ENCODE peak calls at places on chromosomes 2 and 18, in four cellular contexts. F, L, R and E are unnamed samples.

GRCh38 chr2:42009657-42010580 is 37.9 kb upstream of the PKDCC start:
- DNase-seq in R (no peak), F (no peak), L (no peak), E (no peak)

GRCh38 chr18:80044072-80044471 is 9.8 kb downstream of the RBFA start:
- DNase-seq in F (no peak), R (no peak), L (no peak), E (no peak)

GRCh38 chr2:172021955-172022354 is 22.2 kb downstream of the METAP1D start:
- DNase-seq in L (no peak), F (peak; percentile 49), R (no peak), E (no peak)

GRCh38 chr2:128666596-128666995 is 347.9 kb upstream of the HS6ST1 start:
- DNase-seq in F (no peak), R (no peak), L (no peak), E (no peak)

GRCh38 chr18:57705011-57705410 is 83.4 kb upstream of the NARS1 start:
- DNase-seq in R (no peak), L (no peak), F (no peak), E (no peak)

GRCh38 chr2:200615247-200615646 is 29.4 kb downstream of the AOX1 start:
- DNase-seq in R (peak; percentile 78), F (peak; percentile 85), L (no peak), E (no peak)

GRCh38 chr18:37084912-37085311 is 256.0 kb downstream of the KIAA1328 start:
- DNase-seq in R (no peak), F (no peak), L (no peak), E (no peak)

GRCh38 chr2:26018184-26018716 is 15.6 kb upstream of the RAB10 start:
- DNase-seq in R (peak; percentile 97), F (peak; percentile 88), L (peak; percentile 50), E (no peak)

GRCh38 chr2:11512431-11512830 is 21.4 kb upstream of the GREB1 start:
- DNase-seq in R (no peak), L (no peak), F (no peak), E (no peak)

GRCh38 chr2:118320640-118321039 is 232.4 kb downstream of the INSIG2 start:
- DNase-seq in F (no peak), L (no peak), R (no peak), E (no peak)

GRCh38 chr2:179773986-179774385 is 87.4 kb downstream of the ZNF385B start:
- DNase-seq in F (no peak), R (no peak), L (no peak), E (no peak)

GRCh38 chr2:174004900-174005605 is 39.9 kb upstream of the SP3 start:
- DNase-seq in L (no peak), F (peak; percentile 82), R (peak; percentile 86), E (no peak)

GRCh38 chr2:38116762-38117161 is 40.8 kb upstream of the CYP1B1 start:
- DNase-seq in F (peak; percentile 79), R (peak; percentile 92), L (no peak), E (no peak)

GRCh38 chr18:21933931-21934765 is 193.6 kb downstream of the MIB1 start:
- DNase-seq in L (no peak), R (no peak), F (no peak), E (no peak)

GRCh38 chr2:159029936-159030335 is 61.5 kb downstream of the TANC1 start:
- DNase-seq in R (no peak), L (no peak), F (no peak), E (no peak)

GRCh38 chr2:54556659-54557121 is 100.6 kb downstream of the SPTBN1 start:
- DNase-seq in F (peak; percentile 75), R (no peak), L (peak; percentile 38), E (no peak)

GRCh38 chr18:65227970-65228369 is 522.8 kb upstream of the CDH7 start:
- DNase-seq in R (no peak), L (no peak), F (no peak), E (no peak)

GRCh38 chr2:100036020-100036419 is 106.4 kb downstream of the AFF3 start:
- DNase-seq in R (no peak), F (no peak), L (no peak), E (no peak)

GRCh38 chr18:29154196-29154757 is 977.3 kb upstream of the CDH2 start:
- DNase-seq in R (peak; percentile 71), F (peak; percentile 53), L (no peak), E (peak; percentile 10)

GRCh38 chr2:22274611-22275010 is 1110.4 kb upstream of the KLHL29 start:
- DNase-seq in L (no peak), R (no peak), F (no peak), E (no peak)

GRCh38 chr2:189685540-189686229 is 11.2 kb downstream of the ANKAR start:
- DNase-seq in R (peak; percentile 30), F (peak; percentile 67), L (peak; percentile 45), E (peak; percentile 14)

DNA sequence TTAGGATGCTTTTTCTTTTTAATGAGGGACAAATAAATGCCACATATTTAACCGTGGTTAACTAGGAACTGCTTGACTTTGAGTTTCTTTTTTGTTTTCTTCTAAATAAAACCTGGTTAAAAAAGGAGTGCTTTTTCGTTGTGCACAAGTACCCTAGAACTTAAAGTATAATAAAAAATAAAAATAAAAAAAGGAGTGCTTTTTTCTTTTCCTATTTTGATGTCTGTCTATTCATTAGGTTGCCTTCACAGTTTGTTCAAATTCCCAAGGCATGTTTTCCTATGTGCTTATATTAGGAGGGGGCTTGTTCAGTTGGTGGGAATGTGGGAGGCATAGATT is 4.4 kb downstream of the FOSL2 start:
- DNase-seq in L (no peak), R (no peak), F (no peak), E (no peak)
- H3K4me3 ChIP-seq in L (peak overlapping the region; percentile 71), R (peak overlapping the region; percentile 63), F (peak overlapping the region; percentile 99), E (peak overlapping the region; percentile 91)

DNA sequence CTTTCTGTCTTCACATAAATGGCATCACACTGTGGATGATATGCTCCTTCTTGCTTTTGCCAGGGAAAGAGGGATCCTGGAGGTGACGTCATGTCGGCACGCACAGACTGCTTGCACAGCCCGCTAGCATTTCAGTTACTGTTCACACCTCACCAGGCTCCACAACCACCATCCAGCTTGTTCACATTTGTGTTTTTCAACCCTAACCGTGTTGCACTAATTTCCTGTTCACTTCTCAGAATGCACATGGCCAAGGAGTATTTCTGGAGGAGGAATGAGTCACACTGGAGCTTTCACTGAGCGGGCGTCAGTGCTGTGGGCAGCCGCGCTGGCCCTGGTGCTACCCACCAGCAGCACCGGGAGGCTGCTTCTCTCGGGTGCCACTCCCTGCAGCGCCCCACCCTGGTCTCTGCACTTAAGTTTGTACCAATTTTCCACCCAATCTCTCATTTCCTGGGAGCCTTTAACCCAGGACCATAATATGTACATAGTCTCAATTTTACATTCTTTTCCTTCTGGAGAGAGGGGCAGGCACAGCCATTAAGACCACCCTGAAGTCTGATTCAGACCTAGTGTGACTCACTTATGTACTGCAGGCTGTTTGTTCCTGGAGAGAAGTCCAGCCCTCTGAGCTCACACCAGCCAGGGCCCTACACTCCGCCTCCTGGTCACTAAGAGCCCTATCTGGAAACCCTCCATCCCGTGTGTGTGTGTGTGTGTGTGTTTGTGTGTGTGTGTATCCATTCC is 65.1 kb downstream of the MBP start:
- DNase-seq in F (peak; percentile 94), R (peak; percentile 78), L (peak; percentile 74), E (no peak)
- TF ChIP-seq CTCF in F (peak; percentile 18), R (no peak), L (no peak), E (no peak)

GRCh38 chr2:152166633-152167032 is 8.9 kb downstream of the STAM2 start:
- DNase-seq in R (no peak), L (no peak), F (peak; percentile 33), E (no peak)

GRCh38 chr2:152165780-152166179 is 9.8 kb downstream of the STAM2 start:
- DNase-seq in R (no peak), L (no peak), F (no peak), E (no peak)

GRCh38 chr2:152171733-152172132 is 3.8 kb downstream of the STAM2 start:
- DNase-seq in L (no peak), R (peak; percentile 74), F (peak; percentile 46), E (no peak)

GRCh38 chr2:152165306-152165705 is 10.3 kb downstream of the STAM2 start:
- DNase-seq in L (no peak), R (no peak), F (no peak), E (no peak)

DNA sequence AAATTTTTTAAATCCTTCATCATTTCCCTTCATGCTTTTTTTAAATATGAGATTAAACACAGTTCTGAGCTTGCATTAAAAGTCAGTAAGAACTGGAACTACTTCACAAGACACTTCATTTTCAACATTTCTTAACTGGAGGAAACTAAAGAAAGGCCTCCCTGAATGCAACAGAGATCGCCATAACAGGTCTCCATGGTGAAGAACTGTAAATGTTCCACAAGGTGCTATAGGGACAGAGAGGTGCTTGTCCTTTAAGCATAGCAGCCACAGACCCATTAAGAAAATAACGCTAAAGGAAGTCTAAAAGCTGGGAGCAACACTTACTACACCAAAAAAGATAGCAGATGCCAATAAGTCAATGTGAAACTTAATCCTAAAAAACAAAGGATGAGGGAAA is 8.5 kb downstream of the STAM2 start:
- DNase-seq in R (no peak), L (no peak), F (peak; percentile 1), E (no peak)
- H3K4me3 ChIP-seq in R (no peak overlapping the region), L (no peak overlapping the region), F (no peak overlapping the region), E (no peak overlapping the region)

DNA sequence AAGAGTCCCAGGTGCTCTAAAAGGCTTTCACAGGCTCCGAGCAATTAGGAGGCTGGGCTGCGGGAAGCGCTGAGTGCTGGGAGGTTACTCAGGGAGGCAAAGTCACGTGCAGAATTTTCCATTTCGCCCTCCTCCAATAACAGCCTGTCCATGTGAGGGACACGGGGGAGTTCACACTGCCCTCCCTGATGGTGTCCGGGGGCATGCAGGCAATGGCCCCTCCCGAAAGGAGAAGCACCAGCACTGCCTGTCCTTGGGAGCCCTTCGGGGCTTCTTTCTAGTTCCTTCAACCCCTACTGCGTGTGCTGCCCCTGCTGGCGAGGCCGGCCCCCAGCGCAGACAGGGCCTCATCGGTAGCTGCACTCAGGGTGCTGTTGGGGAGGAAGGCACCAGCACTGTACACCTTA is 63.1 kb upstream of the HPCAL1 start:
- DNase-seq in L (no peak), R (no peak), F (peak; percentile 11), E (no peak)
- TF ChIP-seq CTCF in L (no peak), R (no peak), F (peak; percentile 23), E (no peak)

DNA sequence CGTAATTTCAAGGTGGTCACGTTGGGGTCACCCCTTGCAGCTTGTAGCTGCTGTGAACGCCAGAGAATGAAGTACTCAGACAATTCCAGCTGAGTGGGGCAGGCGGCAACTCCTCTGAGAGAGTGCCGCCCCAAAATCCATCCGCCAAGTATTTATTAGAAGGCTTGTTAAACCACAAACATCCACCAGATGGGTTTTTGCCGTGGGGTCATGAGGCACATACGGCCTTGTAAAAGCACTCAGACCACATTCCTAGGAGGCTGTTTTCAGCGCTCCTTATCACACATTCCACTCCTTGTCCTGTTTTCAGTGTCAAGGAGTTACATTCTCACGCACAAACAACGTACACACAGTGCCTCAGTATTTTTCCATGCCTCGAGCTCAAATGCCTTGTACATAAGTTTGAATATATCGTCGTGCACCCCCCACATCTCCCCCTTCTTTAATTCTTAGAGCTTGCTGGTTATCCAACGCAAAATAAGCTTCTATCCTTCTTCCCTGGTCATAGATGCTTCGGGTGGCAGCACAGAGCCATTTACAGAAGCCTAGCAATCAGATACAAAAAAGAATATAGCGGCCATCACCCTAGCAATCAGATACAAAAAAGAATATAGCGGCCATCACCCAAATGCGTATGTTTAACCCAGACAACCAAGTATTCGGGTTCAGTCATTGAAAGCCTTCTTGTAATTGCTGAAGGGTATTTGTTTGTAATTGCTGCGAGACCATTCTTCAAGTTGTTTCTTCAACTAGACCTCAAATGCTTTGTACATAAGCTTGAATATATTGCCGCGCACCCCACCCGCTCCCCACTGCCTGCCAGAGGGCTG is 7.3 kb downstream of the ALPP start:
- DNase-seq in F (peak; percentile 85), L (no peak), R (no peak), E (peak; percentile 93)
- H3K4me3 ChIP-seq in F (no peak overlapping the region), L (no peak overlapping the region), R (no peak overlapping the region), E (no peak overlapping the region)